ENCODE peak calls at places on chromosome 13, in four cellular contexts. K, T, J and E are unnamed samples.

GRCh38 chr13:42984691-42985090 is 7.3 kb downstream of the EPSTI1 start:
- DNase-seq in K (no peak), T (no peak), J (no peak), E (no peak)

GRCh38 chr13:69291292-69291906 is 816.2 kb upstream of the ATXN8OS start:
- DNase-seq in K (no peak), T (no peak), J (no peak), E (no peak)

GRCh38 chr13:108470921-108471320 is 158.5 kb upstream of the MYO16 start:
- DNase-seq in K (no peak), T (no peak), J (no peak), E (no peak)

GRCh38 chr13:38582133-38582532 is 104.7 kb upstream of the FREM2 start:
- DNase-seq in K (peak; percentile 59), T (no peak), J (no peak), E (no peak)

GRCh38 chr13:30153871-30154426 is 153.4 kb downstream of the KATNAL1 start:
- DNase-seq in K (no peak), T (no peak), J (no peak), E (no peak)

GRCh38 chr13:33080962-33081655 is 64.9 kb downstream of the KL start:
- DNase-seq in K (peak; percentile 68), T (no peak), J (no peak), E (no peak)

GRCh38 chr13:110306340-110306959 is 507 bp downstream of the COL4A1 start:
- DNase-seq in K (no peak), T (no peak), J (no peak), E (no peak)

GRCh38 chr13:43786766-43787517 is at the start of gene ENOX1:
- DNase-seq in K (peak; percentile 47), T (peak; percentile 46), J (no peak), E (peak; percentile 19)

GRCh38 chr13:111850458-111850857 is 216.5 kb upstream of the SOX1 start:
- DNase-seq in K (no peak), T (no peak), J (no peak), E (no peak)

GRCh38 chr13:28744656-28745055 is 25.9 kb upstream of the SLC46A3 start:
- DNase-seq in K (no peak), T (no peak), J (no peak), E (no peak)

GRCh38 chr13:102710261-102710679 is 15.4 kb upstream of the METTL21C start:
- DNase-seq in K (no peak), T (no peak), J (no peak), E (no peak)

GRCh38 chr13:24152292-24153214 is 8.0 kb upstream of the SPATA13 start:
- DNase-seq in K (no peak), T (no peak), J (no peak), E (no peak)

GRCh38 chr13:73334459-73334858 is 275.7 kb downstream of the KLF5 start:
- DNase-seq in K (peak; percentile 67), T (no peak), J (no peak), E (no peak)

GRCh38 chr13:113002206-113002821 is 33.3 kb downstream of the MCF2L start:
- DNase-seq in K (no peak), T (no peak), J (no peak), E (no peak)
- TF ChIP-seq CTCF in K (peak; percentile 42), T (peak; percentile 45), J (no peak), E (no peak)

GRCh38 chr13:50805805-50806204 is 37.7 kb downstream of the DLEU7 start:
- DNase-seq in K (peak; percentile 19), T (no peak), J (no peak), E (no peak)

GRCh38 chr13:50800091-50800739 is 43.3 kb downstream of the DLEU7 start:
- DNase-seq in K (no peak), T (no peak), J (no peak), E (no peak)

GRCh38 chr13:50797081-50797480 is 46.4 kb downstream of the DLEU7 start:
- DNase-seq in K (no peak), T (no peak), J (no peak), E (no peak)

GRCh38 chr13:50798923-50799322 is 44.6 kb downstream of the DLEU7 start:
- DNase-seq in K (peak; percentile 40), T (no peak), J (no peak), E (no peak)

DNA sequence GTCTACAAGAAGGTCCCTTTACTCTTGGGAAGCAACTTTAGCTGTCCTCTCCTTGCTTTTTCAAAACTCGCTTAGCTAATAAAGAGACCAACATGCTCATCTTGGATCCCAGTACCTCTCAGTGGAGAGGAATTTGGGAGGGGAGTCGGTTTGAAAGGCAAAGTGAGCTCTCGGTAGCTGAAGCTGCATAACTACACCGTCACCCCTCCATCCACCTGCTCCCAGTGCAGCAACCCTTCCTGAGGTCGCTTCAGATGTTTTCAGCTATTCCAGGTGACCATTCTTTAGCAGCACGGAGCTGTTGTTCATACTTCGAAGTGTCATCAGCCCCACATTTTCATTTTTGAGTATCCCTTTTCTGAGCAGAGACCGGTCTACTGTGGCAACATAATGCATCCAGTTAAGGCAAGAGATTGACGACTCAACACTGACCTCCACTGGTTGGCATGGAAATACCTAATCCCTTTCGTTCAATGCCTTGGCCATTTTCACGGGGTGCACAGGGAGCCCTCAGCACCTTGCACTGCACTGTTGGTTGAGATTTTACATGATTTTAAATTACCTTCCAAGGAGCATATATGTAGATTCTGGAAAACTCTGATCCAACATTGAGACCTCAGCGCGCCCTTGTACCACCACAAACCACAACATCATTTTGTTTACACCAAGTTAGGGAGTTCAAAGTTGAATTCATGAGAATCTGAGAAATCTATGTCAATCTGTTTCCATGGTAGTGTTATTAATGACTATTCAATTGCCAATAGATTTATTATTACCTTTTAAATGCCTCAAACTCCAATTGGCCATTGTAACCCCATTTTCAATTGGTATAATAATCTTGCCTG is 42.2 kb downstream of the DLEU7 start:
- DNase-seq in K (peak; percentile 71), T (no peak), J (peak; percentile 36), E (peak; percentile 39)
- TF ChIP-seq CTCF in K (peak; percentile 73), T (peak; percentile 62), J (peak; percentile 80), E (no peak)

GRCh38 chr13:51849145-51850101 is 4.4 kb upstream of the TMEM272 start:
- DNase-seq in K (peak; percentile 10), T (no peak), J (no peak), E (no peak)
- TF ChIP-seq CTCF in K (peak; percentile 65), T (peak; percentile 29), J (peak; percentile 46), E (no peak)

DNA sequence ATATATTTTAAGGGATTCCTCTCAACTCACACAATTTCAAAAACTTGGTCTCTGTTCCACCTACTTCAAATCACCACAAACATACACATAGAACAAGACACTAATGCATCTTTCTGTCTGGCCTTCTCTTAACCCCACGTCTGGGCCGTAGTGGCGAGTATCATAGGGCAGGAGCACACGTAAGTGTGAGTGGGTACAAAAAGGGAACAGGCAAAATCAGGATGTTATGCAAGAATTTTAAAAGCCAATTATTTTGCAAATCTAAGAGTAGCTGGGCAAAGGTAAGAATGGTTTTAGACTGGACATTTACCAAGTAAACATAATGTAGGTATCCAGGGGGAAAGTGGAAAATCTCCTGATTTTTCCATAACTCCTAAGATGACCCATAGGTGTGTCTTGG is 35.1 kb downstream of the MTMR6 start:
- DNase-seq in K (no peak), T (no peak), J (no peak), E (no peak)
- TF ChIP-seq CTCF in K (no peak), T (no peak), J (no peak), E (no peak)

GRCh38 chr13:57634829-57635165 is 3.3 kb downstream of the PCDH17 start:
- DNase-seq in K (no peak), T (no peak), J (no peak), E (no peak)

GRCh38 chr13:57631607-57632275 is at the start of gene PCDH17:
- DNase-seq in K (no peak), T (peak; percentile 29), J (no peak), E (no peak)

GRCh38 chr13:57633950-57634828 is 2.6 kb downstream of the PCDH17 start:
- DNase-seq in K (no peak), T (no peak), J (no peak), E (no peak)

GRCh38 chr13:57632276-57633140 is 964 bp downstream of the PCDH17 start:
- DNase-seq in K (no peak), T (peak; percentile 19), J (no peak), E (no peak)

GRCh38 chr13:57633141-57633949 is 1.8 kb downstream of the PCDH17 start:
- DNase-seq in K (no peak), T (peak; percentile 22), J (no peak), E (no peak)
- TF ChIP-seq CTCF in K (no peak), T (peak; percentile 53), J (no peak), E (no peak)

DNA sequence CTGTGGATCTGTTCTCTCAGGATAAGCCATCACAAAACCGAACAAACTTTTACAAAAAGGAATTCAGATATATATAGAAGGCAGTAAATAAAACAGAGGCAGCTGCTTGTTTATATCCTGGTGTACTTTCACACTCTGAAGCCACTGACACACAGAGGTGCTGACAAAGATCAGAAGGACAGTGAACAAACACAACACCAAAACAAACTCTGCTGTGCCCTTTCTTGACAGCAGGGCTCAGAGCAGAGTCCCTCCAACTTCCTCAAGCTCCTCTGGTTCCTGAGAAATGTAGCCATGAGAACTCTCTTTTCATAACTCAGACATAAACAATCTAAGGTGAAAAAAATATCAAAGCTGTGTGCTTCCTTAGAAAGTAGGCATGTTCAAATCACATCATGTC is 1052.8 kb upstream of the SPRY2 start:
- DNase-seq in K (no peak), T (no peak), J (no peak), E (no peak)
- TF ChIP-seq CTCF in K (no peak), T (no peak), J (no peak), E (no peak)

DNA sequence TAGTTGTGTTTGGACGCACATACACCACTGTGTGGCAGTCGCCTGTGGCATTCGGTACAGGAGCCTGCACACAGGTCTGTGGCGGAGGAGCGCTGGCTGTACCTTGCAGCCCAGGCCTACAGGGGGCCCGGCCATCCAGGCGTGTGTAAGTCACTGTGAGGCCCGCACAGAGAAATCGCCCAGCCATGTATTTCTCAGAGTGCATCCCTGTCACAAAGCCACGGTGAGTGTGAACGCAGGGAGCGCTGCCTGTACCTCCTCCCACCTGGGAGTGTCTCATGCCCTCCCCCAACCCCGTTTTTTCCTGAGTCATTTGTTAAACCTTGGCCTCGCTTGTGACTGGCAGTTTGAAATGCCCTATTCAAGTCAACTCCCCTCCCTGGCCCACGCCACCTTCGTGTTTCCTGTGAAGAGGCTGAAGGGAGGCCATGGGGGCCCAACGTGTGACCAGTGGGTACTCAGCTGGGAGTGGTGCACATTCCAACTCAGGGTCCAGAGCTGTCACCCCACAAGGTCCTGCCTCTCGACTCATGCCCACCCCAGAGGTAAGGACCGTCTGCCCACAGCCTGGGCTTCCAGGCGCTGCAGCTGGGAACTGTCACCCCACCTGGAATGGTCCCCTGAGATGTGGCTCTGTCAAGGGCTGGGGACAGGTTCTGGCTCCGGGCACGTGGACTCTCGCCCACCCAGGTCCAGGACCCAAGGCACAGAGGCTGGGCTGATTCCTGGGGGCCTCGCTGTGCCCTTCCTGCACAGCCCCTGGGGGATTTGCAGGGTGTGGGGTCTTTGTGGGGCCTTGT is 11.6 kb upstream of the RASA3 start:
- DNase-seq in K (no peak), T (no peak), J (no peak), E (peak; percentile 45)
- TF ChIP-seq CTCF in K (peak; percentile 21), T (no peak), J (peak; percentile 47), E (no peak)

GRCh38 chr13:97659602-97660001 is 225.6 kb downstream of the RAP2A start:
- DNase-seq in K (no peak), T (no peak), J (no peak), E (no peak)
- TF ChIP-seq CTCF in K (peak; percentile 35), T (no peak), J (no peak), E (no peak)